ENCODE peak calls at places on chromosomes 12 and 14, in seven cellular contexts. C is NT2/D1, Q is mucosa of gallbladder, N is Right ventricle myocardium superior, L is AG08395, T is iris pigment epithelial cell, A is AG10803. F is an unnamed sample.

GRCh38 chr12:1776139-1776975 is 44.0 kb upstream of the LRTM2 start:
- DNase-seq in L (peak), C (peak), T (peak), Q (no peak), N (no peak), A (peak), F (peak)

GRCh38 chr14:65689070-65689469 is 276.5 kb downstream of the FUT8 start:
- DNase-seq in T (no peak), Q (no peak), L (no peak), C (no peak), N (no peak), A (no peak), F (no peak)

GRCh38 chr14:88612981-88613380 is 50.1 kb downstream of the ZC3H14 start:
- DNase-seq in L (no peak), N (no peak), C (no peak), A (no peak), Q (no peak), T (peak), F (no peak)

GRCh38 chr12:92926549-92926948 is 2.5 kb downstream of the EEA1 start:
- DNase-seq in C (no peak), N (no peak), Q (no peak), L (no peak), A (no peak), T (no peak), F (no peak)

GRCh38 chr12:28517101-28517500 is 326.8 kb downstream of the CCDC91 start:
- DNase-seq in N (no peak), A (peak), C (no peak), T (no peak), L (no peak), Q (no peak), F (no peak)

GRCh38 chr12:101830391-101831325 is at the start of gene GNPTAB:
- DNase-seq in N (peak), L (peak), C (peak), A (peak), Q (peak), T (peak), F (peak)

GRCh38 chr12:45279916-45280547 is 64.1 kb downstream of the ANO6 start:
- DNase-seq in N (no peak), T (no peak), C (no peak), A (no peak), L (no peak), Q (no peak), F (no peak)

GRCh38 chr14:104830781-104831180 is 29.9 kb downstream of the ZBTB42 start:
- DNase-seq in T (no peak), C (no peak), A (no peak), L (no peak), Q (no peak), N (no peak), F (no peak)

GRCh38 chr12:2124466-2125023 is 71.8 kb downstream of the CACNA1C start:
- DNase-seq in Q (no peak), A (no peak), N (no peak), L (no peak), T (no peak), C (no peak), F (no peak)

GRCh38 chr12:66693901-66694513 is 15.1 kb upstream of the GRIP1 start:
- DNase-seq in Q (peak), N (no peak), A (peak), L (peak), T (peak), C (peak), F (peak)

GRCh38 chr12:53709671-53710070 is 17.6 kb downstream of the CALCOCO1 start:
- DNase-seq in A (peak), T (no peak), C (no peak), L (no peak), Q (no peak), N (no peak), F (no peak)

GRCh38 chr12:132162508-132163031 is 18.3 kb downstream of the NOC4L start:
- DNase-seq in A (peak), L (peak), C (no peak), T (peak), Q (no peak), N (peak), F (no peak)

GRCh38 chr14:31257244-31257553 is 49.6 kb upstream of the HECTD1 start:
- DNase-seq in T (no peak), Q (no peak), N (no peak), A (no peak), C (no peak), L (no peak), F (no peak)

GRCh38 chr12:131171029-131171428 is 217.3 kb downstream of the ADGRD1 start:
- DNase-seq in L (no peak), C (no peak), N (no peak), T (peak), Q (no peak), A (no peak), F (peak)

GRCh38 chr12:56081393-56082347 is 1.7 kb downstream of the ERBB3 start:
- DNase-seq in A (no peak), C (no peak), T (no peak), N (no peak), L (no peak), Q (peak), F (no peak)

GRCh38 chr12:13362260-13362841 is 165.8 kb downstream of the EMP1 start:
- DNase-seq in C (peak), N (peak), L (peak), T (peak), Q (peak), A (peak), F (peak)

GRCh38 chr14:71324767-71325272 is 417.6 kb downstream of the PCNX1 start:
- DNase-seq in T (peak), N (no peak), Q (peak), C (no peak), L (no peak), A (no peak), F (peak)

GRCh38 chr12:76399040-76399439 is 50.8 kb upstream of the BBS10 start:
- DNase-seq in T (no peak), Q (no peak), L (no peak), N (no peak), A (no peak), C (no peak), F (no peak)

GRCh38 chr14:22848391-22849164 is 12.2 kb downstream of the MMP14 start:
- DNase-seq in T (peak), N (peak), Q (peak), C (no peak), L (peak), A (peak), F (peak)

F was measured in bronchial epithelial cell.